ENCODE peak calls at places on chromosomes 4 and X, in four cellular contexts. M is mesenchymal stem cell, Y is IMR-90, F is H9. V is an unnamed sample.

GRCh38 chr4:602559-602942 is 22.8 kb upstream of the PDE6B start:
- DNase-seq in M (no peak), Y (no peak), F (peak), V (peak)

GRCh38 chr4:35970366-35970960 is 273.9 kb downstream of the ARAP2 start:
- DNase-seq in M (no peak), Y (no peak), F (no peak), V (no peak)

GRCh38 chrX:8103655-8104054 is 67.4 kb downstream of the VCX2 start:
- DNase-seq in M (no peak), Y (no peak), F (no peak), V (no peak)

GRCh38 chr4:182806259-182807252 is 110.6 kb downstream of the DCTD start:
- DNase-seq in M (peak), Y (peak), F (peak), V (peak)

GRCh38 chr4:82648356-82648755 is 86.6 kb upstream of the TMEM150C start:
- DNase-seq in M (no peak), Y (peak), F (no peak), V (no peak)

GRCh38 chrX:125646195-125646594 is 326.5 kb downstream of the TEX13C start:
- DNase-seq in M (no peak), Y (no peak), F (no peak), V (no peak)

GRCh38 chr4:149836546-149836945 is 20.9 kb upstream of the IQCM start:
- DNase-seq in M (peak), Y (peak), F (no peak), V (no peak)

GRCh38 chr4:163166041-163166579 is 580 bp downstream of the NAF1 start:
- DNase-seq in M (peak), Y (peak), F (peak), V (peak)

GRCh38 chr4:112717856-112718255 is 80.9 kb downstream of the LARP7 start:
- DNase-seq in M (no peak), Y (no peak), F (no peak), V (no peak)

GRCh38 chr4:101870874-101871273 is 80.3 kb downstream of the BANK1 start:
- DNase-seq in M (no peak), Y (no peak), F (no peak), V (no peak)

GRCh38 chrX:153599192-153600031 is 473 bp upstream of the CCNQ start:
- DNase-seq in M (peak), Y (peak), F (peak), V (peak)

GRCh38 chrX:109622270-109622669 is 2.7 kb downstream of the KCNE5 start:
- DNase-seq in M (no peak), Y (no peak), F (no peak), V (no peak)

GRCh38 chrX:143873343-143873742 is 10.5 kb upstream of the UBE2NL start:
- DNase-seq in M (no peak), Y (no peak), F (no peak), V (no peak)

GRCh38 chr4:7197910-7198309 is 5.6 kb downstream of the SORCS2 start:
- DNase-seq in M (no peak), Y (no peak), F (peak), V (no peak)

GRCh38 chr4:110945600-110945999 is 322.7 kb upstream of the PITX2 start:
- DNase-seq in M (no peak), Y (no peak), F (no peak), V (no peak)

GRCh38 chrX:15882704-15883539 is 28.3 kb upstream of the AP1S2 start:
- DNase-seq in M (peak), Y (peak), F (no peak), V (no peak)

GRCh38 chrX:65575024-65575423 is 40.4 kb upstream of the LAS1L start:
- DNase-seq in M (no peak), Y (peak), F (no peak), V (no peak)

GRCh38 chr4:21692211-21692610 is 256.4 kb downstream of the KCNIP4 start:
- DNase-seq in M (peak), Y (no peak), F (no peak), V (no peak)

DNA sequence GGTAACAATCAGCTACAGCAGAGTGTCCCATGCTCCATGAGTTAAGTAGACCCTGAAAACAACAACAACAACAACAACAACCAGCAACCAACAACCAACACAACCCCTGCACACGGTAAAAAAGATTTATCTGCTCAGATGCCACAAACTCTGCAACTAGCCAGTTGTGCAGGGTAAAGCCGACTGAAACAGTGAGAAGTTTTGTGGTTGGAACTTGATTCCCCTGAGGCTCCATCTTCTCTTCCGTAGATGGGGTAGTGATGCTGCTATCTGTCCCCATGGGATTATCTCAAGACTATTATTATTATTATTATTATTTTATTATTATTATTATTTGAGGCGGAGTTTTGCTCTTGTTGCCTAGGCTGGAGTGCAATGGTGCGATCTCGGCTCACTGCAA is 50.6 kb upstream of the RAPGEF2 start:
- DNase-seq in M (no peak), Y (no peak), F (no peak), V (no peak)
- H2BK15ac ChIP-seq in M (no peak), Y (no peak), F (no peak), V (no peak)

DNA sequence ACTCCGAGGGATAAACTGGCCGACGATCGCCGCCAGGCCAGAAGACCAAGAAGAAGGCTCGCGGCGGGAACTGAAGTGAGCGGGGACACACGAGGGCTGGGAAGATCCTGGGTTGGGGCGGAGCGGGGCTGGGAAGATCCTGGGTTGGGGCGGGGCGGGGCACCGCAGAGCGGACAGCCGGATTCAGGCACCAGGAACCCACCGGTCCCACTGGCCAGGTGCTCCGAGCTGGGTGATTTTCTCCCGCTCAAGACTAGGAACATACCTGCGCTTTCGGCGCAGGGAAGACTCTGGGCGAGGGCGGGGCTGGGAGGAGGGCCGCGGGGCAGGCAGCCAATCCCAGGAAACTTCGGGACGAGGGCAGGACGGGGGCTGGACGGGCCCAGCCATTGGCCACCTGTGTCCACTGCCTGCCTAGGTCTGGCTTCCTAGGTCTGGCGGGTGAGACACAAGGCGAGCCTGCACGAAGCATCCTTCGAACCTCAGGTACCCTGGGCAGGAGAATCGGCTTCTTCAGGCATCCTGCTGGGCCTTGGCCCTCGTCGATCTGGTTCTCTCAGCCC is at the start of gene ERVMER34-1:
- DNase-seq in M (peak), Y (no peak), F (peak), V (peak)
- H2BK120ac ChIP-seq in M (no peak), Y (no peak), F (no peak), V (no peak)

GRCh38 chr4:2925931-2926860 is 37.0 kb downstream of the NOP14 start:
- DNase-seq in M (no peak), Y (no peak), F (no peak), V (no peak)

GRCh38 chr4:2925496-2925895 is 37.7 kb downstream of the NOP14 start:
- DNase-seq in M (no peak), Y (no peak), F (no peak), V (no peak)

GRCh38 chr4:2923678-2924173 is 39.5 kb downstream of the NOP14 start:
- DNase-seq in M (no peak), Y (no peak), F (no peak), V (no peak)

GRCh38 chr4:2924286-2924685 is 38.9 kb downstream of the NOP14 start:
- DNase-seq in M (no peak), Y (no peak), F (no peak), V (no peak)

GRCh38 chr4:2924765-2925301 is 38.4 kb downstream of the NOP14 start:
- DNase-seq in M (no peak), Y (no peak), F (no peak), V (no peak)
- H2BK15ac ChIP-seq in M (no peak), Y (no peak), F (no peak), V (no peak)

GRCh38 chr4:158841540-158841939 is 72.7 kb downstream of the FNIP2 start:
- DNase-seq in M (no peak), Y (no peak), F (no peak), V (no peak)

GRCh38 chr4:158847535-158847934 is 78.7 kb downstream of the FNIP2 start:
- DNase-seq in M (no peak), Y (no peak), F (no peak), V (no peak)

GRCh38 chr4:158850371-158850770 is 81.5 kb downstream of the FNIP2 start:
- DNase-seq in M (no peak), Y (no peak), F (no peak), V (no peak)

GRCh38 chr4:158849681-158850080 is 80.9 kb downstream of the FNIP2 start:
- DNase-seq in M (no peak), Y (no peak), F (no peak), V (no peak)

GRCh38 chr4:158845166-158846041 is 76.6 kb downstream of the FNIP2 start:
- DNase-seq in M (no peak), Y (no peak), F (peak), V (no peak)
- H2BK120ac ChIP-seq in M (no peak), Y (no peak), F (peak), V (no peak)

GRCh38 chr4:140151700-140152014 is 2.3 kb downstream of the MAML3 start:
- DNase-seq in M (peak), Y (peak), F (peak), V (no peak)

GRCh38 chr4:140150636-140150885 is 3.4 kb downstream of the MAML3 start:
- DNase-seq in M (no peak), Y (no peak), F (no peak), V (no peak)

GRCh38 chr4:140149851-140150635 is 3.9 kb downstream of the MAML3 start:
- DNase-seq in M (peak), Y (peak), F (peak), V (peak)

GRCh38 chr4:140152015-140152703 is 1.8 kb downstream of the MAML3 start:
- DNase-seq in M (peak), Y (no peak), F (no peak), V (peak)

DNA sequence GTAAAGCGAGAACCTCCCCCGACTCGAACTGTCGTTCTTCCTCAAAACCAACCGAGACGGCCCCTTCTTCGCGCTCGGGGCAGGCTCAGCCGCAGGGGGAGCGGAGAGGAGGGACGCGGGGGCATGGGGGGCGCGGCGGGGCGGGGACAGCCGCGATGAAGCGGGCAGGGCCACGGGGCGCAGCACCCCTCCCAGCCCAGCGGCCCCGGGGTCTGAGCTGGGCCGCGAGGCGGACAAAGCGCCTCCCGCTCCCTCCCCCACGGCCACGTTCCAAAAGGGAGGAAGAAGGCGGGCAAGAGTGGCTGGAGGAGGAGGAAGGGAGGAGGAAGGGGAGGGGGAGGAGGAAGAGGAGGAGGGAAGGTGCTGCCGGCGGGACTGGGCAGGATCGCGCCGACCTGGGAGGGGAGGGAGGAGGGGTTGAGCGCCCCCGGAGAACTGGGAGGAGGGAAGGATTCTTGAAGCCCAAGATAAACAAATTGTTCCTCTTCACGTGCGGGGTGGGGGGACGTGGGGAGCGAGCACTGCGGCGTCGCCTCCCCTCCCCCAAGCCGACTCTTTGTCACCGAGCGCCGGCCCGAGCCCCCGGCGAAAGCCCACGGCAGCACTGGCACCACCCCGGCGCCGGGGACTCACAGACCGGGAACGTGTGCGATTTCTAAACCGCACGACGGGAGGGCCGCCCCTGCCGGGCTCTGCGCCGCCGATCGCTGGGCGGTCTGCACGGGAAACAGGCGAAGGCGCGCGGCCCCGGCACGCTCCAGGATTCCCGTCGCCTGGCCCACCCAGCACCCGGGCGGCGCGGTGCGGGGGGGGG is 2.9 kb downstream of the MAML3 start:
- DNase-seq in M (peak), Y (peak), F (peak), V (peak)
- H2BK15ac ChIP-seq in M (peak), Y (peak), F (no peak), V (peak)

DNA sequence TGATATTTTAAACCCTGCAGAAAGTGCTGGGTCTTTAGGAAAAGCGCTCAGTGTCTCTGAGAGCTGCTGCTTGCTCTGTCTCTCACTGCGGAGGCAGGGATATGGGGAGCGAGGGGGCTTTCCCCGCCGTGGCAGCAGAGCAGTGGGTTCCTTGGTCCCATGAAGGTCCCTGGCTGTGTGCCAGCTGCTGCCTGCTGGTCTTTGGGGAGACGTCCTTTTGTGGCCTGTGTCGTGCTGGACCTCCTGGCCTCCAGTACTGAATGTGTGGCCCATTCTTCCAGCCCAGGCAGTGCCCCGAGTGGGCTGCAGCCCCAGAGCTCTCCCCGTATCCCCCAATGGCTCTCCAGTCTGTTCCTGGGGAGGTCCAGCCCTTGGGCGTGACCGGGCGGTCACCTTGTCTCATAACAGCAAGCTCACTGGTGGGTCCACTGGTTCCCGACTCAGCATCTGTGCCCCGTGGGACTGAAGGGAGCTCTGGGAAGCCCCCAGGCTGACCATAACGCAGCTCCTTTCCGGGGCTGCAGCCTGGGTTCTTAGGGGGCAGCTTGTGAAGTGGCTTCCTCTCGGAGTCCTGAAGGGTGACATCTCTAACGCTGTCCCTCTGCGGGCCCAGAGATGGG is 115.6 kb downstream of the SMIM20 start:
- DNase-seq in M (no peak), Y (no peak), F (peak), V (no peak)
- H2BK120ac ChIP-seq in M (no peak), Y (peak), F (peak), V (no peak)

GRCh38 chr4:24917076-24917856 is 4.4 kb upstream of the CCDC149 start:
- DNase-seq in M (no peak), Y (no peak), F (peak), V (no peak)
- H2BK15ac ChIP-seq in M (no peak), Y (no peak), F (no peak), V (peak)

GRCh38 chr4:147837435-147837834 is 105.5 kb downstream of the ARHGAP10 start:
- DNase-seq in M (peak), Y (no peak), F (no peak), V (no peak)
- H2BK120ac ChIP-seq in M (no peak), Y (peak), F (no peak), V (no peak)